ENCODE peak calls at places on chromosomes 2 and 18, in nine cellular contexts. E, Z, G, W, D, V, O, C and Y are unnamed samples.

GRCh38 chr2:162928356-162928755 is 89.8 kb upstream of the KCNH7 start:
- DNase-seq in E (no peak), Z (no peak), G (no peak), W (no peak), D (peak), V (no peak), O (no peak), C (no peak), Y (no peak)

GRCh38 chr2:196276421-196276820 is 105.0 kb upstream of the STK17B start:
- DNase-seq in E (no peak), Z (no peak), G (no peak), W (no peak), D (no peak), V (no peak), O (no peak), C (no peak), Y (no peak)

GRCh38 chr2:23426284-23426905 is 41.4 kb downstream of the KLHL29 start:
- DNase-seq in E (no peak), Z (no peak), G (no peak), W (no peak), D (no peak), V (no peak), O (no peak), C (no peak), Y (no peak)

GRCh38 chr18:67646890-67647289 is 130.4 kb upstream of the DSEL start:
- DNase-seq in E (no peak), Z (no peak), G (no peak), W (no peak), D (no peak), V (no peak), O (no peak), C (no peak), Y (no peak)

GRCh38 chr2:46175409-46175808 is 121.8 kb upstream of the EPAS1 start:
- DNase-seq in E (no peak), Z (no peak), G (no peak), W (no peak), D (no peak), V (no peak), O (no peak), C (no peak), Y (no peak)

GRCh38 chr2:241279828-241280227 is 35.6 kb downstream of the HDLBP start:
- DNase-seq in E (no peak), Z (no peak), G (no peak), W (no peak), D (no peak), V (peak), O (no peak), C (no peak), Y (no peak)

GRCh38 chr2:104598636-104599035 is 255.3 kb upstream of the POU3F3 start:
- DNase-seq in E (no peak), Z (no peak), G (no peak), W (no peak), D (no peak), V (no peak), O (no peak), C (no peak), Y (no peak)

GRCh38 chr2:104375206-104375605 is 478.7 kb upstream of the POU3F3 start:
- DNase-seq in E (no peak), Z (no peak), G (peak), W (no peak), D (no peak), V (no peak), O (no peak), C (no peak), Y (no peak)

GRCh38 chr18:6728809-6729246 is 688 bp upstream of the ARHGAP28 start:
- DNase-seq in E (no peak), Z (no peak), G (no peak), W (no peak), D (no peak), V (no peak), O (no peak), C (no peak), Y (no peak)

GRCh38 chr2:143161982-143162837 is 33.0 kb downstream of the ARHGAP15 start:
- DNase-seq in E (peak), Z (peak), G (peak), W (peak), D (no peak), V (no peak), O (peak), C (peak), Y (peak)

GRCh38 chr2:239710953-239711861 is 310.4 kb upstream of the HDAC4 start:
- DNase-seq in E (peak), Z (no peak), G (no peak), W (no peak), D (no peak), V (peak), O (no peak), C (no peak), Y (no peak)

GRCh38 chr2:224069172-224069571 is 30.1 kb upstream of the SERPINE2 start:
- DNase-seq in E (no peak), Z (no peak), G (no peak), W (no peak), D (no peak), V (no peak), O (no peak), C (no peak), Y (no peak)

GRCh38 chr2:8721410-8721809 is 39.6 kb downstream of the ID2 start:
- DNase-seq in E (no peak), Z (no peak), G (no peak), W (no peak), D (no peak), V (no peak), O (no peak), C (no peak), Y (no peak)

GRCh38 chr2:240168546-240169361 is 28.3 kb upstream of the OTOS start:
- DNase-seq in E (no peak), Z (no peak), G (no peak), W (no peak), D (no peak), V (no peak), O (no peak), C (no peak), Y (no peak)

GRCh38 chr2:9908639-9909038 is 42.9 kb upstream of the GRHL1 start:
- DNase-seq in E (no peak), Z (no peak), G (no peak), W (no peak), D (no peak), V (no peak), O (no peak), C (no peak), Y (no peak)

GRCh38 chr18:2905802-2906521 is 59.2 kb downstream of the EMILIN2 start:
- DNase-seq in E (peak), Z (peak), G (no peak), W (no peak), D (peak), V (peak), O (peak), C (peak), Y (peak)

GRCh38 chr2:177552414-177553175 is 160.0 kb downstream of the AGPS start:
- DNase-seq in E (peak), Z (peak), G (peak), W (peak), D (peak), V (peak), O (peak), C (peak), Y (peak)

GRCh38 chr2:205403244-205403845 is 279.0 kb upstream of the NRP2 start:
- DNase-seq in E (no peak), Z (no peak), G (no peak), W (no peak), D (no peak), V (no peak), O (no peak), C (no peak), Y (no peak)

GRCh38 chr2:67560818-67561221 is 163.7 kb downstream of the ETAA1 start:
- DNase-seq in E (no peak), Z (no peak), G (no peak), W (no peak), D (no peak), V (no peak), O (no peak), C (no peak), Y (no peak)

GRCh38 chr2:119715409-119716295 is 36.7 kb downstream of the TMEM177 start:
- DNase-seq in E (no peak), Z (no peak), G (no peak), W (no peak), D (no peak), V (no peak), O (no peak), C (no peak), Y (no peak)

GRCh38 chr18:25814841-25815458 is 275.5 kb downstream of the SS18 start:
- DNase-seq in E (no peak), Z (no peak), G (peak), W (no peak), D (no peak), V (no peak), O (no peak), C (no peak), Y (no peak)

GRCh38 chr2:233443511-233444183 is 89.4 kb downstream of the DGKD start:
- DNase-seq in E (peak), Z (peak), G (peak), W (peak), D (peak), V (peak), O (peak), C (peak), Y (peak)

GRCh38 chr2:190637903-190638618 is 10.8 kb upstream of the NAB1 start:
- DNase-seq in E (no peak), Z (no peak), G (no peak), W (no peak), D (no peak), V (no peak), O (peak), C (no peak), Y (no peak)

GRCh38 chr18:805008-805754 is 6.9 kb downstream of the YES1 start:
- DNase-seq in E (no peak), Z (no peak), G (no peak), W (no peak), D (peak), V (no peak), O (peak), C (no peak), Y (peak)

GRCh38 chr2:160207271-160207670 is 7.2 kb upstream of the ITGB6 start:
- DNase-seq in E (no peak), Z (no peak), G (no peak), W (no peak), D (no peak), V (no peak), O (no peak), C (no peak), Y (no peak)

GRCh38 chr2:28449489-28450395 is 46.1 kb upstream of the PLB1 start:
- DNase-seq in E (no peak), Z (peak), G (no peak), W (no peak), D (no peak), V (peak), O (peak), C (no peak), Y (peak)

GRCh38 chr2:216590780-216591179 is 42.4 kb upstream of the IGFBP2 start:
- DNase-seq in E (no peak), Z (no peak), G (no peak), W (no peak), D (no peak), V (no peak), O (no peak), C (no peak), Y (peak)

GRCh38 chr18:45004531-45004930 is 323.8 kb downstream of the SETBP1 start:
- DNase-seq in E (no peak), Z (no peak), G (no peak), W (no peak), D (no peak), V (no peak), O (no peak), C (no peak), Y (no peak)

GRCh38 chr2:118853647-118854367 is 6.4 kb upstream of the EN1 start:
- DNase-seq in E (peak), Z (no peak), G (no peak), W (no peak), D (no peak), V (no peak), O (no peak), C (no peak), Y (no peak)

GRCh38 chr2:190407246-190407661 is 901 bp upstream of the MFSD6 start:
- DNase-seq in E (peak), Z (peak), G (no peak), W (peak), D (no peak), V (no peak), O (no peak), C (peak), Y (peak)

GRCh38 chr2:235511751-235512698 is 18.2 kb downstream of the AGAP1 start:
- DNase-seq in E (no peak), Z (no peak), G (no peak), W (no peak), D (no peak), V (no peak), O (no peak), C (no peak), Y (no peak)

GRCh38 chr2:174263989-174264388 is 15.7 kb upstream of the OLA1 start:
- DNase-seq in E (no peak), Z (no peak), G (no peak), W (no peak), D (no peak), V (no peak), O (peak), C (no peak), Y (no peak)

GRCh38 chr2:54867457-54867856 is 144.0 kb downstream of the EML6 start:
- DNase-seq in E (no peak), Z (no peak), G (no peak), W (no peak), D (no peak), V (no peak), O (no peak), C (no peak), Y (no peak)

GRCh38 chr2:112541315-112542122 is 746 bp upstream of the POLR1B start:
- DNase-seq in E (peak), Z (peak), G (peak), W (peak), D (peak), V (peak), O (no peak), C (no peak), Y (peak)

GRCh38 chr18:30271716-30272115 is 770.8 kb downstream of the DSC3 start:
- DNase-seq in E (peak), Z (no peak), G (no peak), W (no peak), D (no peak), V (no peak), O (no peak), C (no peak), Y (no peak)